ENCODE peak calls at places on chromosome 11, in ten cellular contexts. P is putamen, R is epithelial cell of proximal tubule, O is RPMI7951, X is NCI-H460, Z is heart right ventricle, U is endothelial cell, T is globus pallidus, W is ureter, S is ovary. L is an unnamed sample.

GRCh38 chr11:41201156-41201555 is 258.3 kb downstream of the LRRC4C start:
- DNase-seq in P (peak), R (no peak), O (peak), X (peak), Z (peak), U (peak), T (peak), W (no peak), S (no peak), L (no peak)

GRCh38 chr11:129373489-129373953 is 2.1 kb upstream of the BARX2 start:
- DNase-seq in P (no peak), R (no peak), O (no peak), X (no peak), Z (no peak), U (no peak), T (no peak), W (no peak), S (no peak), L (no peak)

GRCh38 chr11:3139086-3139440 is 26.0 kb downstream of the OSBPL5 start:
- DNase-seq in P (no peak), R (no peak), O (no peak), X (no peak), Z (no peak), U (no peak), T (no peak), W (no peak), S (no peak), L (no peak)

GRCh38 chr11:75346912-75347647 is 4.4 kb downstream of the ARRB1 start:
- DNase-seq in P (no peak), R (no peak), O (peak), X (no peak), Z (no peak), U (no peak), T (no peak), W (no peak), S (peak), L (no peak)

GRCh38 chr11:12691473-12691872 is 17.3 kb downstream of the TEAD1 start:
- DNase-seq in P (no peak), R (no peak), O (peak), X (no peak), Z (no peak), U (no peak), T (no peak), W (no peak), S (no peak), L (no peak)

GRCh38 chr11:85947431-85948272 is 92.5 kb downstream of the CCDC83 start:
- DNase-seq in P (peak), R (peak), O (peak), X (no peak), Z (peak), U (no peak), T (peak), W (no peak), S (no peak), L (no peak)

GRCh38 chr11:113555071-113555739 is 80.0 kb upstream of the DRD2 start:
- DNase-seq in P (no peak), R (no peak), O (peak), X (no peak), Z (no peak), U (no peak), T (no peak), W (no peak), S (no peak), L (no peak)

GRCh38 chr11:20598487-20598886 is 921 bp upstream of the SLC6A5 start:
- DNase-seq in P (no peak), R (no peak), O (no peak), X (no peak), Z (no peak), U (no peak), T (no peak), W (no peak), S (no peak), L (no peak)

GRCh38 chr11:116787436-116787785 is 412 bp downstream of the ZPR1 start:
- DNase-seq in P (no peak), R (no peak), O (no peak), X (no peak), Z (no peak), U (no peak), T (no peak), W (no peak), S (no peak), L (no peak)

GRCh38 chr11:10492084-10492483 is 37.0 kb downstream of the AMPD3 start:
- DNase-seq in P (no peak), R (no peak), O (peak), X (no peak), Z (no peak), U (no peak), T (no peak), W (no peak), S (no peak), L (peak)

GRCh38 chr11:34149786-34150185 is 44.4 kb downstream of the NAT10 start:
- DNase-seq in P (no peak), R (no peak), O (peak), X (no peak), Z (no peak), U (peak), T (no peak), W (no peak), S (no peak), L (no peak)

GRCh38 chr11:121578216-121579063 is 125.7 kb upstream of the SORL1-AS1 start:
- DNase-seq in P (no peak), R (no peak), O (peak), X (no peak), Z (no peak), U (no peak), T (peak), W (no peak), S (no peak), L (no peak)

GRCh38 chr11:10893713-10894112 is 35.9 kb upstream of the ZBED5 start:
- DNase-seq in P (no peak), R (no peak), O (no peak), X (no peak), Z (no peak), U (no peak), T (no peak), W (no peak), S (no peak), L (no peak)

GRCh38 chr11:96314326-96315050 is 28.5 kb downstream of the MAML2 start:
- DNase-seq in P (no peak), R (no peak), O (peak), X (no peak), Z (no peak), U (no peak), T (no peak), W (no peak), S (no peak), L (no peak)

GRCh38 chr11:35141538-35141937 is 2.6 kb downstream of the CD44 start:
- DNase-seq in P (no peak), R (no peak), O (no peak), X (no peak), Z (peak), U (no peak), T (peak), W (peak), S (no peak), L (peak)

GRCh38 chr11:82802710-82803109 is 69.0 kb upstream of the FAM181B start:
- DNase-seq in P (no peak), R (no peak), O (no peak), X (no peak), Z (no peak), U (no peak), T (no peak), W (no peak), S (no peak), L (no peak)

GRCh38 chr11:93216511-93217121 is 18.8 kb upstream of the SLC36A4 start:
- DNase-seq in P (no peak), R (no peak), O (no peak), X (no peak), Z (no peak), U (no peak), T (no peak), W (no peak), S (no peak), L (no peak)

GRCh38 chr11:63763506-63764200 is 4.9 kb downstream of the ZFTA start:
- DNase-seq in P (no peak), R (no peak), O (no peak), X (no peak), Z (peak), U (peak), T (no peak), W (no peak), S (peak), L (no peak)

GRCh38 chr11:47308050-47308823 is 38.3 kb downstream of the MADD start:
- DNase-seq in P (no peak), R (no peak), O (no peak), X (no peak), Z (no peak), U (no peak), T (no peak), W (no peak), S (no peak), L (no peak)

GRCh38 chr11:68449951-68450350 is 10.6 kb upstream of the PPP6R3 start:
- DNase-seq in P (no peak), R (no peak), O (no peak), X (no peak), Z (no peak), U (no peak), T (no peak), W (no peak), S (peak), L (no peak)